ENCODE peak calls at places on chromosomes 3 and 15, in eight cellular contexts. N, S, W, Z, L, B, T and C are unnamed samples.

GRCh38 chr3:31010491-31010890 is 116.0 kb upstream of the GADL1 start:
- DNase-seq in Z (no peak), L (peak; percentile 34), T (peak; percentile 47), N (no peak), B (no peak), W (peak; percentile 85), S (no peak), C (no peak)

GRCh38 chr3:71487418-71487817 is 96.1 kb downstream of the FOXP1 start:
- DNase-seq in Z (no peak), L (no peak), B (no peak), W (no peak), N (no peak), T (no peak), S (no peak), C (no peak)

GRCh38 chr15:71562251-71562650 is 248.1 kb upstream of the NR2E3 start:
- DNase-seq in B (no peak), Z (no peak), S (no peak), L (peak; percentile 9), N (no peak), W (no peak), T (no peak), C (no peak)

GRCh38 chr3:64158334-64158733 is 66.9 kb downstream of the PRICKLE2 start:
- DNase-seq in N (no peak), W (no peak), S (no peak), Z (no peak), B (no peak), L (no peak), T (no peak), C (no peak)

GRCh38 chr15:38028869-38029268 is 94.4 kb downstream of the TMCO5A start:
- DNase-seq in Z (no peak), B (no peak), N (no peak), W (no peak), S (no peak), T (no peak), L (peak; percentile 59), C (no peak)

GRCh38 chr3:99626415-99626788 is 12.0 kb upstream of the COL8A1 start:
- DNase-seq in B (no peak), N (no peak), T (no peak), S (no peak), L (no peak), W (no peak), Z (no peak), C (no peak)

GRCh38 chr15:26066896-26067295 is 203.8 kb upstream of the ATP10A start:
- DNase-seq in T (no peak), Z (no peak), S (no peak), B (no peak), L (no peak), N (no peak), W (no peak), C (no peak)

GRCh38 chr3:57006949-57007419 is 53.5 kb upstream of the SPATA12 start:
- DNase-seq in N (peak; percentile 36), S (no peak), T (no peak), W (peak; percentile 72), B (peak; percentile 67), L (no peak), Z (no peak), C (no peak)

GRCh38 chr3:197028711-197029510 is 706 bp downstream of the MELTF start:
- DNase-seq in B (no peak), W (no peak), N (peak; percentile 41), Z (no peak), L (no peak), T (no peak), S (no peak), C (peak; percentile 68)

GRCh38 chr3:67521053-67521646 is 133.3 kb downstream of the SUCLG2 start:
- DNase-seq in L (no peak), S (no peak), B (no peak), Z (no peak), W (no peak), N (no peak), T (no peak), C (peak; percentile 24)

GRCh38 chr15:53446376-53446775 is 313.1 kb downstream of the WDR72 start:
- DNase-seq in L (no peak), S (no peak), N (no peak), T (no peak), Z (no peak), W (no peak), B (no peak), C (no peak)

GRCh38 chr3:126721246-126721645 is 17.2 kb downstream of the CHCHD6 start:
- DNase-seq in L (no peak), S (no peak), Z (no peak), W (no peak), T (no peak), B (no peak), N (no peak), C (no peak)

GRCh38 chr15:31457631-31458526 is 131.2 kb downstream of the KLF13 start:
- DNase-seq in B (no peak), S (no peak), W (peak; percentile 92), T (peak; percentile 85), N (no peak), Z (peak; percentile 39), L (peak; percentile 46), C (no peak)

GRCh38 chr15:99692825-99693224 is 40.4 kb downstream of the LYSMD4 start:
- DNase-seq in B (no peak), W (no peak), S (no peak), L (no peak), Z (no peak), N (no peak), T (no peak), C (no peak)

GRCh38 chr15:100053476-100054121 is 288.2 kb downstream of the ADAMTS17 start:
- DNase-seq in T (no peak), Z (no peak), N (no peak), B (no peak), W (no peak), S (no peak), L (no peak), C (no peak)

GRCh38 chr3:186938716-186939115 is 8.4 kb downstream of the ST6GAL1 start:
- DNase-seq in T (peak; percentile 92), Z (no peak), S (no peak), B (no peak), L (no peak), N (no peak), W (no peak), C (no peak)

GRCh38 chr3:62135731-62136130 is 237.6 kb downstream of the FEZF2 start:
- DNase-seq in W (no peak), S (no peak), Z (no peak), B (no peak), N (no peak), L (no peak), T (no peak), C (no peak)

GRCh38 chr15:25525741-25526140 is 86.9 kb upstream of the UBE3A start:
- DNase-seq in N (no peak), S (no peak), W (no peak), B (no peak), Z (no peak), T (no peak), L (no peak), C (no peak)

GRCh38 chr3:4749567-4750002 is 229.7 kb upstream of the BHLHE40 start:
- DNase-seq in W (no peak), Z (no peak), T (no peak), L (no peak), N (no peak), B (no peak), S (no peak), C (no peak)

GRCh38 chr15:66841953-66842681 is 140.1 kb downstream of the SMAD6 start:
- DNase-seq in L (peak; percentile 95), N (peak; percentile 70), T (peak; percentile 90), S (no peak), Z (peak; percentile 93), B (peak; percentile 67), W (peak; percentile 93), C (no peak)

GRCh38 chr3:64673159-64673715 is 14.6 kb downstream of the ADAMTS9 start:
- DNase-seq in Z (no peak), L (no peak), W (no peak), N (no peak), S (no peak), B (no peak), T (no peak), C (no peak)

GRCh38 chr3:171351676-171352075 is 108.5 kb downstream of the TNIK start:
- DNase-seq in S (no peak), B (no peak), W (peak; percentile 94), L (peak; percentile 96), T (peak; percentile 96), N (no peak), Z (no peak), C (no peak)

GRCh38 chr15:73691398-73691797 is 7.2 kb downstream of the CD276 start:
- DNase-seq in L (peak; percentile 65), T (peak; percentile 82), W (peak; percentile 79), S (no peak), Z (peak; percentile 82), B (peak; percentile 84), N (peak; percentile 25), C (no peak)

GRCh38 chr3:12188328-12188648 is 29.6 kb upstream of the TIMP4 start:
- DNase-seq in W (no peak), B (no peak), Z (no peak), L (no peak), N (no peak), S (no peak), T (no peak), C (no peak)
- TF ChIP-seq CTCF in W (no peak), B (no peak), Z (no peak), L (no peak), N (no peak), S (no peak), T (no peak), C (no peak)

DNA sequence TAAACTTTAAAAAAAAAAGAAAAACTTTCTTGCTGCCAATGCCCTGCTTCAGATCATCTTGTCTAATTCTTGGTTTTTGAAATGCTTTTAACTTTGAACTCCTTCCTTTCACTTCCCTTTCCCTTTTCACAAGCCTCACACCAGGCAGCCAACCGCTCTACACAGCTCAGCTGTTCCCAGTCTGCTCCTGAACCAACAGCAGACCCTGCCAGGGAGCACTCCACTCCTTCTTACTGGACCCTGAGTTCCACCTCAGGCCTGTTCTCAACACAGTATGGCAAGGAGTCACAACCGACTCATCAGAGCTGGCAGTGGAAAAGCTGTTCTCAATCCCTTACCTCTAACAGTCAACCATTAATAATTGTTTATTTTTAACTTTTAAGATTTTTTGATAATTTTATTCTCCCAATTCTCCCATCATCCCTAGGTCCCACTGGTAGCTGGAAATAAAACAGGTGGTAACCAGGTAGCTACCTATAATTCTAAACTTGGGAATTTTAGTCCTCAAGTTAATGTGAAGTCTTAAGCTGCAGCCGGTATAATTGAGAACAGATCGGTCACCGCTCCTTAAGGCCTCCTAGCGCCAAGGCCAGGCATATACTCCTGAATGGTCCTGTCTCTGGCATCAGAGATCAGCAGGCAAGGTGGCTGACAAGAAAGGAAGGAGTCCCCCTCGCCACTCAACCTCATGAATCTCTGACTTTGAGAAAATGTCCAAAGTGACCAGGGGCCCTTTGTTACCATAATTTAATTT is 43.9 kb downstream of the BOC start:
- DNase-seq in S (no peak), W (no peak), Z (no peak), N (no peak), T (no peak), L (no peak), B (peak; percentile 51), C (no peak)
- TF ChIP-seq CTCF in S (no peak), W (peak; percentile 33), Z (no peak), N (no peak), T (peak; percentile 38), L (peak; percentile 31), B (peak; percentile 37), C (no peak)

GRCh38 chr3:2156244-2156847 is 57.7 kb downstream of the CNTN4 start:
- DNase-seq in S (no peak), B (peak; percentile 71), Z (no peak), N (peak; percentile 65), W (no peak), L (no peak), T (no peak), C (peak; percentile 15)
- TF ChIP-seq CTCF in S (peak; percentile 20), B (peak; percentile 86), Z (no peak), N (peak; percentile 86), W (no peak), L (peak; percentile 43), T (peak; percentile 60), C (peak; percentile 67)

GRCh38 chr3:189309400-189309975 is 137.7 kb downstream of the TPRG1 start:
- DNase-seq in N (no peak), Z (no peak), W (no peak), T (no peak), B (no peak), S (no peak), L (no peak), C (no peak)
- TF ChIP-seq CTCF in N (no peak), Z (no peak), W (no peak), T (no peak), B (no peak), S (no peak), L (no peak), C (no peak)